ENCODE peak calls at places on chromosomes 3 and 15, in seven cellular contexts. M is psoas muscle, T is left ventricle myocardium inferior, Y is H9, Q is K562, H is RWPE2, F is mesendoderm. U is an unnamed sample. For H3K4me1, the result is how much of the 10 kb centered on the place peaks cover.

GRCh38 chr3:11600501-11601282 is 43.0 kb downstream of the VGLL4 start:
- DNase-seq in M (peak), T (peak), Y (peak), Q (no peak), H (peak), F (peak), U (no peak)

GRCh38 chr3:65975031-65975430 is 63.7 kb downstream of the MAGI1 start:
- DNase-seq in M (no peak), T (no peak), Y (no peak), Q (no peak), H (no peak), F (no peak), U (no peak)

GRCh38 chr3:86965180-86965579 is 25.8 kb downstream of the VGLL3 start:
- DNase-seq in M (no peak), T (no peak), Y (no peak), Q (no peak), H (no peak), F (no peak), U (no peak)

GRCh38 chr15:82647835-82648256 is 683 bp upstream of the CPEB1 start:
- DNase-seq in M (peak), T (peak), Y (peak), Q (peak), H (no peak), F (peak), U (peak)

GRCh38 chr15:52083603-52084002 is 29.0 kb downstream of the BCL2L10 start:
- DNase-seq in M (no peak), T (no peak), Y (no peak), Q (no peak), H (no peak), F (no peak), U (no peak)

GRCh38 chr15:35309886-35310285 is 224.8 kb upstream of the NANOGP8 start:
- DNase-seq in M (no peak), T (no peak), Y (no peak), Q (no peak), H (no peak), F (no peak), U (no peak)

GRCh38 chr15:31332681-31333071 is 6.0 kb downstream of the KLF13 start:
- DNase-seq in M (no peak), T (no peak), Y (no peak), Q (no peak), H (no peak), F (no peak), U (no peak)

GRCh38 chr15:101500865-101501551 is 11.5 kb upstream of the PCSK6 start:
- DNase-seq in M (no peak), T (no peak), Y (no peak), Q (no peak), H (no peak), F (no peak), U (no peak)

GRCh38 chr15:37075777-37076176 is 24.6 kb downstream of the MEIS2 start:
- DNase-seq in M (no peak), T (no peak), Y (no peak), Q (no peak), H (no peak), F (no peak), U (no peak)

GRCh38 chr15:50909044-50909342 is 510 bp downstream of the AP4E1 start:
- DNase-seq in M (no peak), T (no peak), Y (no peak), Q (no peak), H (no peak), F (no peak), U (no peak)

GRCh38 chr15:90393040-90393439 is 5.0 kb downstream of the IQGAP1 start:
- DNase-seq in M (no peak), T (no peak), Y (no peak), Q (no peak), H (no peak), F (no peak), U (no peak)
- H3K4me1 ChIP-seq in M (half or more), T (half or more), Y (under half), Q (under half), H (half or more), F (under half), U (half or more)

DNA sequence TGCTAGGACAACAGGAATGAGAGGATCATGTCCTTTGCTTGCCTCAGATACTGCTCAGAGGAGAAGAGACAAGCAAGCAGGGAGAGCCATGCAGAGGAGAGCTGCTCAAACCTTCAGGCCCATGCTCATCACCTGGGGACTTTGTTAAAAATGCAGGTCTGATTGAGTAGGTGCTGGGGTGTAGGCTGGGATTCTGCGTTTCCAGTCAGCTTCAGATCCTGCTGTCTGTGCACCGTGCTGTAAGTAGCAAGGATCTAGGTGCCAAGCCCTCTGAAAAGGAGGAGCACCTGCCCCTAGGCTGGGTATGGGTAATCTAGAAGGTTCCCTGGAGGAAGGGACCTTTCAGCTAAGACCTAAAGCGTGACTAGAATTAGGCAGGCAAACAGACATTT is 7.3 kb downstream of the FLNB start:
- DNase-seq in M (no peak), T (no peak), Y (no peak), Q (no peak), H (no peak), F (no peak), U (no peak)
- H3K27ac ChIP-seq in M (no peak), T (no peak), Y (no peak), Q (no peak), H (peak), F (no peak), U (no peak)

GRCh38 chr15:64502537-64502936 is 42.2 kb downstream of the ZNF609 start:
- DNase-seq in M (no peak), T (no peak), Y (no peak), Q (no peak), H (no peak), F (no peak), U (no peak)
- H3K4me1 ChIP-seq in M (under half), T (half or more), Y (under half), Q (under half), H (under half), F (under half), U (half or more)

DNA sequence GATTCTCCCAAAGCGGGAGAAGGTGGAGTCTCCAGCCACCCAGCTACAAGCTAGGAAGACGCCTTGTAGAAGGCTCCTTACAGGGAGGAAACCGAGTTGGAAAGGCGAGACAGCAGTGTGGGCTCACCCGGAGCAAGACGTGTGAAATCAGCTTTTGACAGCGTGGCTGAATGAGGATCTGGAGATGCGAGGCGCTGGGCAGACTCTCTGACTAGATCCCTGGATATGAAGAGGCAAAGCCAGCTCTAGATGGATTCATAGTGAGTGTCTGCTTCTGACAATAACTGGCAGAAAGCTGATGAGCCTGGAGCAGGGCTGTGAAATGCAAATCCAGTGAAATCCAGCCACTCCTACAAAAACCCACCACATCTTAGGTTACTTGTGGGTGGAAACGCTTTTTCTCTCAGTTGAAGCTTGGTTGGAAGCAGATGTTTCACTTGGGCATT is 41.0 kb downstream of the GOLGA6A start:
- DNase-seq in M (no peak), T (no peak), Y (no peak), Q (no peak), H (no peak), F (no peak), U (no peak)
- H3K27ac ChIP-seq in M (peak), T (peak), Y (no peak), Q (no peak), H (no peak), F (no peak), U (no peak)

GRCh38 chr3:61132062-61132461 is 119.2 kb downstream of the FHIT start:
- DNase-seq in M (no peak), T (no peak), Y (no peak), Q (no peak), H (no peak), F (no peak), U (no peak)

GRCh38 chr3:61141184-61141583 is 110.1 kb downstream of the FHIT start:
- DNase-seq in M (no peak), T (no peak), Y (peak), Q (no peak), H (no peak), F (peak), U (no peak)

GRCh38 chr3:61141697-61142096 is 109.6 kb downstream of the FHIT start:
- DNase-seq in M (no peak), T (no peak), Y (peak), Q (no peak), H (no peak), F (peak), U (no peak)

GRCh38 chr3:61134532-61134931 is 116.7 kb downstream of the FHIT start:
- DNase-seq in M (no peak), T (no peak), Y (no peak), Q (no peak), H (no peak), F (no peak), U (no peak)

DNA sequence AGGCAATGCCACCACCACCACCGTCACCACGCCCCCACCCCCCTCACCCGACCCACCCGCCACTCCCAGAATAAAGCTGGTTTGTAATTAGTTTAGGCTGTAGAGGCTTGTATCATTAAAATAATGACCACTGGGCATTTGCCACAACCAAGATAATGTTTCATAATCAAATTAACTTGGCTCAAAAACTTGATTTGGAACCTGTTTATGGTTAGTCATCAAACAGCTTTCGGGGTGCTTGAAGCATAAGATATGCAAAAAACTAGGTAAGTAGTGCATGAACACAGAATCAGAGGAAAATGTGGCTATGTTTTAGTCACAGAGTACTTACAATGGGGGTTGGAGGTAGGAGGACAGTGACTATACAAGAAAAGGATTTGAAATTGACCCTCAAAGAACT is 115.1 kb downstream of the FHIT start:
- DNase-seq in M (no peak), T (no peak), Y (no peak), Q (no peak), H (no peak), F (no peak), U (no peak)
- H3K4me1 ChIP-seq in M (under half), T (under half), Y (under half), Q (under half), H (under half), F (under half), U (under half)

U was measured in CD8-positive, alpha-beta memory T cell.